ENCODE peak calls at places on chromosomes 2 and 18, in nine cellular contexts. J, R, B, U, P, D, F, L and V are unnamed samples.

GRCh38 chr2:205020673-205021072 is 475.4 kb downstream of the PARD3B start:
- DNase-seq in L (no peak), P (no peak), J (no peak), F (no peak), B (no peak), U (no peak), R (no peak), D (no peak), V (no peak)

GRCh38 chr18:50194623-50195532 is at the start of gene MYO5B:
- DNase-seq in B (peak), F (peak), P (no peak), D (peak), L (no peak), J (no peak), R (no peak), U (peak), V (peak)

GRCh38 chr2:94874277-94874997 is 3.2 kb downstream of the TEKT4 start:
- DNase-seq in B (peak), R (peak), J (no peak), D (no peak), F (peak), P (no peak), L (peak), U (peak), V (peak)

GRCh38 chr2:234467289-234467688 is 29.6 kb downstream of the ARL4C start:
- DNase-seq in F (no peak), R (peak), J (no peak), D (no peak), P (no peak), U (no peak), L (peak), B (no peak), V (no peak)

GRCh38 chr2:88824951-88825350 is 133.5 kb downstream of the RPIA start:
- DNase-seq in P (no peak), U (no peak), L (no peak), J (no peak), B (no peak), D (no peak), R (no peak), F (no peak), V (no peak)

GRCh38 chr18:45782662-45783061 is 42.8 kb upstream of the SIGLEC15 start:
- DNase-seq in U (no peak), D (no peak), B (no peak), P (no peak), L (no peak), F (no peak), R (no peak), J (no peak), V (no peak)

GRCh38 chr2:119086327-119086726 is 72.2 kb downstream of the C1QL2 start:
- DNase-seq in R (no peak), P (no peak), L (no peak), F (no peak), D (no peak), U (no peak), B (no peak), J (no peak), V (no peak)

GRCh38 chr2:121263996-121264715 is 20.8 kb downstream of the TFCP2L1 start:
- DNase-seq in D (no peak), L (no peak), J (no peak), P (no peak), B (no peak), U (no peak), F (no peak), R (no peak), V (no peak)

GRCh38 chr2:205556357-205556756 is 125.9 kb upstream of the NRP2 start:
- DNase-seq in B (no peak), L (no peak), J (no peak), R (no peak), P (no peak), D (no peak), U (no peak), F (no peak), V (no peak)

GRCh38 chr2:201129044-201129505 is 13.1 kb downstream of the CFLAR start:
- DNase-seq in J (no peak), R (peak), B (no peak), U (peak), F (no peak), P (no peak), L (peak), D (no peak), V (no peak)

GRCh38 chr2:222076978-222077690 is 221.7 kb downstream of the PAX3 start:
- DNase-seq in P (no peak), D (no peak), J (no peak), L (no peak), F (no peak), U (no peak), B (no peak), R (no peak), V (no peak)

GRCh38 chr18:59651071-59651470 is 46.2 kb downstream of the CCBE1 start:
- DNase-seq in F (no peak), L (no peak), U (no peak), B (no peak), P (no peak), D (no peak), R (no peak), J (no peak), V (no peak)